ENCODE peak calls at places on chromosomes 2 and 18, in eight cellular contexts. E is SJSA1; Z is Peyer's patch; F is gastrocnemius medialis; N is A549; P is CD4-positive, alpha-beta memory T cell; C is mammary epithelial cell; R is caudate nucleus. I is an unnamed sample.

GRCh38 chr2:69017876-69018275 is 4.9 kb downstream of the ANTXR1 start:
- DNase-seq in R (no peak), Z (no peak), C (no peak), N (no peak), F (no peak), E (no peak), P (no peak), I (no peak)

GRCh38 chr2:160473508-160474318 is 19.9 kb downstream of the RBMS1 start:
- DNase-seq in Z (no peak), N (no peak), R (no peak), P (peak), F (no peak), E (peak), C (no peak), I (no peak)

GRCh38 chr2:182379235-182379634 is 47.6 kb downstream of the PDE1A start:
- DNase-seq in C (no peak), Z (no peak), N (no peak), R (no peak), P (no peak), F (no peak), E (no peak), I (no peak)

GRCh38 chr2:71691747-71692455 is 238.5 kb downstream of the DYSF start:
- DNase-seq in P (no peak), C (no peak), E (no peak), F (peak), R (no peak), Z (no peak), N (no peak), I (no peak)

GRCh38 chr2:118123561-118124232 is 35.4 kb downstream of the INSIG2 start:
- DNase-seq in R (no peak), F (no peak), N (peak), P (no peak), E (no peak), Z (no peak), C (peak), I (peak)

GRCh38 chr2:30693821-30694281 is 113.4 kb downstream of the CAPN13 start:
- DNase-seq in F (no peak), R (no peak), N (no peak), P (no peak), C (no peak), Z (no peak), E (no peak), I (no peak)

GRCh38 chr2:152134488-152135280 is 35.8 kb upstream of the CACNB4 start:
- DNase-seq in Z (no peak), N (no peak), E (no peak), F (no peak), P (no peak), R (no peak), C (peak), I (no peak)

GRCh38 chr2:102657770-102658169 is 38.4 kb downstream of the SLC9A2 start:
- DNase-seq in P (no peak), F (no peak), C (peak), E (no peak), Z (no peak), R (no peak), N (peak), I (peak)

GRCh38 chr2:26670931-26671460 is 21.5 kb upstream of the KCNK3 start:
- DNase-seq in R (no peak), F (no peak), P (no peak), N (no peak), E (no peak), C (no peak), Z (no peak), I (no peak)

GRCh38 chr18:5868218-5868904 is 27.0 kb downstream of the TMEM200C start:
- DNase-seq in R (no peak), N (peak), C (peak), F (peak), P (no peak), E (peak), Z (no peak), I (peak)

GRCh38 chr2:209322041-209322440 is 101.8 kb upstream of the MAP2 start:
- DNase-seq in Z (no peak), C (no peak), N (no peak), R (no peak), P (no peak), F (no peak), E (no peak), I (no peak)

GRCh38 chr18:46310675-46311345 is 206.6 kb downstream of the HAUS1 start:
- DNase-seq in E (no peak), R (no peak), C (no peak), F (no peak), Z (no peak), P (no peak), N (no peak), I (no peak)

GRCh38 chr2:6832995-6833604 is 32.6 kb downstream of the CMPK2 start:
- DNase-seq in F (no peak), Z (no peak), P (no peak), C (no peak), R (no peak), N (no peak), E (no peak), I (no peak)

GRCh38 chr2:54814367-54815155 is 91.1 kb downstream of the EML6 start:
- DNase-seq in E (no peak), P (no peak), Z (no peak), N (no peak), F (no peak), R (no peak), C (peak), I (no peak)

GRCh38 chr2:204533629-204534370 is 11.5 kb upstream of the PARD3B start:
- DNase-seq in R (no peak), Z (no peak), P (no peak), N (no peak), F (no peak), E (peak), C (peak), I (peak)

GRCh38 chr18:7205346-7205745 is 25.5 kb upstream of the LRRC30 start:
- DNase-seq in C (no peak), Z (no peak), F (no peak), R (no peak), E (no peak), N (no peak), P (no peak), I (no peak)

GRCh38 chr2:161905389-161906046 is 168.5 kb downstream of the DPP4 start:
- DNase-seq in N (no peak), R (no peak), F (no peak), C (peak), P (peak), E (no peak), Z (no peak), I (peak)

GRCh38 chr2:127618551-127618950 is 27.4 kb upstream of the GPR17 start:
- DNase-seq in E (no peak), P (no peak), C (no peak), Z (no peak), F (no peak), R (no peak), N (no peak), I (no peak)

GRCh38 chr2:236525416-236525997 is 44.1 kb upstream of the ACKR3 start:
- DNase-seq in Z (no peak), F (no peak), P (no peak), E (no peak), N (no peak), R (no peak), C (no peak), I (no peak)

GRCh38 chr2:207334631-207335371 is 169.1 kb upstream of the KLF7 start:
- DNase-seq in Z (no peak), E (peak), C (peak), F (peak), N (peak), P (no peak), R (no peak), I (peak)
- H3K27ac ChIP-seq in Z (peak), E (peak), C (peak), F (peak), N (peak), P (no peak), R (no peak), I (peak)

GRCh38 chr18:51032193-51032592 is 2.2 kb downstream of the SMAD4 start:
- DNase-seq in N (no peak), F (no peak), R (no peak), P (no peak), C (no peak), E (no peak), Z (no peak), I (no peak)
- H3K27ac ChIP-seq in N (no peak), F (peak), R (no peak), P (no peak), C (no peak), E (no peak), Z (no peak), I (no peak)

GRCh38 chr18:62017618-62018017 is 124.8 kb upstream of the RNF152 start:
- DNase-seq in E (no peak), C (no peak), P (no peak), N (no peak), R (no peak), F (no peak), Z (no peak), I (no peak)
- H3K27ac ChIP-seq in E (peak), C (no peak), P (no peak), N (no peak), R (no peak), F (no peak), Z (no peak), I (no peak)

DNA sequence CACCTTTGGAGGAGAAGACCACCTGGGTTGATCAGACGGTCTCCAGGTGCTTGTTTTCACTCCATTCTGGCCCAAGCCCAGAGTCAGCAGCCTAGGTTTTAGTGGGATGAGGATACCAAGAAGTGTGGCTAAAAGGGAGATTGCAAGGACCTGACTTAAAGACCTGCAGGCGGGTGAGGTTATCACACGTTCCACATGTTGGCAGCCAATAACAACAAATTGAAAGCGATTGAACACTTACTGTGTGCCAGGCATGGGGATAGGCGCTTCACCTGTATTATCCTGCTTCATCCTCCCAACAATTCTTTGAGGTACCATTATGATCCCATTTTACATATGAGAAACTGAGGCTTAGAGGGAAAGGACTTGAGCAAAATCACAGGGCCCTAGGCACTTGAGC is 5.0 kb downstream of the ARL4C start:
- DNase-seq in C (peak), Z (no peak), F (no peak), N (no peak), R (no peak), E (no peak), P (no peak), I (no peak)
- H3K27ac ChIP-seq in C (peak), Z (no peak), F (no peak), N (peak), R (no peak), E (no peak), P (peak), I (no peak)

DNA sequence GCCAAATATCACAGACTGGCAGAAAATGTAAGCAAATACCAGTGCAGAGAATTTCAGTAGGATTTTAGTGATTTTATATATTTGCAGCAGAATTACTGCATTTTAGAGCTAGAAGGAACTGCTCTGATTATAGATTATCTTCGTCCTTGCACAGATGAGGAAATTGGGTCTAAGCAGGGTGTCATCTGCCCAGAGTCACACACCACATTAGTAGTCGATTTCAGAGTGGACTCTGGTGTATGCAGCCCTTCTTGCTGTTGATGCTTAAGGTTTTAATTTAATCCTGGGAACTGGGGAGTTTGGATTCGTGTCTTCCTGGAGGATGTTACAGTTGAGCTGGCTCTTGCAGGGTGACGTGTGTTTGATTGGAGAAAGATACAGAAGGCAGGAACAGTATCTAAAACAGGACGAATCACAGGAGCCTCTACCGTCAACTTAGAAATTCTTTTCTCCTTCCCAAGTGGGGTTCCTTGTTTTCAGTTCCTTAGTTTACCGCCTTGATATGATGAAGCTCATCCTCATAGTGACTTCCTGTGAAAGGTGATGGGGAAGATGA is 6.9 kb downstream of the SOCS6 start:
- DNase-seq in Z (no peak), C (no peak), F (no peak), P (no peak), N (no peak), E (no peak), R (no peak), I (no peak)
- H3K27ac ChIP-seq in Z (no peak), C (no peak), F (no peak), P (no peak), N (peak), E (no peak), R (no peak), I (no peak)

DNA sequence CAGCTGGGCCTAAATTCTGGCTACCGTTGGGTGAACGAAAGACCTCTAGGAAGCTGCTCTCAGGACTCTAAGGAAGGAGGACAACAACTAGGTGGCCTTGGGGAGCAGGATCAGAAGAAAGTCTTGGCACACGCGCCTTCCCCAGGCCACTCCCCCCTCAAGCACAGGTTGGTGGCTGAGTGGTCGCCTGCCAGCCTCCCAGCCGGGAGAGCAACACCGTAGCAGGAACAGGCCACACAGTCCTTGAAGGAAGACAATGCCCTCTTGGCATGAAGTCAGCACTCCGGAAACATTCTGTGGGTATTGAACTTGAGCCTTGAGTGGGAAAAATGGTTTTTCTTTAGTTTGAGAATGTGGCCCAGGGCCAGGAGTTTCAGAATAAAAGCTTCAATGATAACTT is 87.4 kb upstream of the AGAP1 start:
- DNase-seq in C (no peak), N (no peak), Z (no peak), R (no peak), P (no peak), E (peak), F (no peak), I (no peak)
- H3K27ac ChIP-seq in C (no peak), N (peak), Z (no peak), R (no peak), P (no peak), E (no peak), F (no peak), I (no peak)

I was measured in epithelial cell of prostate.